ENCODE peak calls at places on chromosomes 2 and 18, in six cellular contexts. One of them, this sample, is unnamed.
A peak's percentile ranks its signal among the peaks of the same experiment; 100 is the strongest.

GRCh38 chr2:31381601-31382000 is 32.9 kb downstream of the XDH start:
- DNase-seq in heart left ventricle: no peak
- DNase-seq in iPS DF 6.9: no peak
- DNase-seq in tibial artery: no peak
- DNase-seq in left ventricle myocardium inferior: no peak
- DNase-seq in cardiac muscle cell: no peak
- DNase-seq in this sample: no peak

GRCh38 chr2:108963057-108963456 is 26.0 kb downstream of the EDAR start:
- DNase-seq in heart left ventricle: no peak
- DNase-seq in iPS DF 6.9: no peak
- DNase-seq in tibial artery: no peak
- DNase-seq in left ventricle myocardium inferior: no peak
- DNase-seq in cardiac muscle cell: no peak
- DNase-seq in this sample: no peak

GRCh38 chr18:79426376-79427300 is 30.9 kb downstream of the NFATC1 start:
- DNase-seq in heart left ventricle: peak; percentile 51
- DNase-seq in iPS DF 6.9: no peak
- DNase-seq in tibial artery: no peak
- DNase-seq in left ventricle myocardium inferior: no peak
- DNase-seq in cardiac muscle cell: no peak
- DNase-seq in this sample: no peak

GRCh38 chr2:202831241-202831997 is 40.1 kb downstream of the ICA1L start:
- DNase-seq in heart left ventricle: no peak
- DNase-seq in iPS DF 6.9: peak; percentile 25
- DNase-seq in tibial artery: peak; percentile 34
- DNase-seq in left ventricle myocardium inferior: no peak
- DNase-seq in cardiac muscle cell: peak; percentile 79
- DNase-seq in this sample: peak; percentile 8

GRCh38 chr2:181070119-181070833 is 89.9 kb downstream of the UBE2E3 start:
- DNase-seq in heart left ventricle: no peak
- DNase-seq in iPS DF 6.9: no peak
- DNase-seq in tibial artery: no peak
- DNase-seq in left ventricle myocardium inferior: no peak
- DNase-seq in cardiac muscle cell: peak; percentile 61
- DNase-seq in this sample: no peak

GRCh38 chr2:174778479-174778962 is 14.2 kb upstream of the CHRNA1 start:
- DNase-seq in heart left ventricle: peak; percentile 70
- DNase-seq in iPS DF 6.9: no peak
- DNase-seq in tibial artery: peak; percentile 29
- DNase-seq in left ventricle myocardium inferior: peak; percentile 28
- DNase-seq in cardiac muscle cell: peak; percentile 99
- DNase-seq in this sample: peak; percentile 67

GRCh38 chr2:224584768-224585204 is 377 bp downstream of the CUL3 start:
- DNase-seq in heart left ventricle: peak; percentile 80
- DNase-seq in iPS DF 6.9: no peak
- DNase-seq in tibial artery: peak; percentile 30
- DNase-seq in left ventricle myocardium inferior: peak; percentile 55
- DNase-seq in cardiac muscle cell: peak; percentile 48
- DNase-seq in this sample: peak; percentile 37

GRCh38 chr2:647003-647560 is 30.1 kb downstream of the TMEM18 start:
- DNase-seq in heart left ventricle: no peak
- DNase-seq in iPS DF 6.9: no peak
- DNase-seq in tibial artery: no peak
- DNase-seq in left ventricle myocardium inferior: no peak
- DNase-seq in cardiac muscle cell: no peak
- DNase-seq in this sample: no peak

GRCh38 chr2:239523944-239524310 is 123.1 kb upstream of the HDAC4 start:
- DNase-seq in heart left ventricle: no peak
- DNase-seq in iPS DF 6.9: no peak
- DNase-seq in tibial artery: no peak
- DNase-seq in left ventricle myocardium inferior: no peak
- DNase-seq in cardiac muscle cell: no peak
- DNase-seq in this sample: no peak

GRCh38 chr18:67001052-67001451 is 397.2 kb upstream of the CDH19 start:
- DNase-seq in heart left ventricle: no peak
- DNase-seq in iPS DF 6.9: no peak
- DNase-seq in tibial artery: no peak
- DNase-seq in left ventricle myocardium inferior: no peak
- DNase-seq in cardiac muscle cell: no peak
- DNase-seq in this sample: no peak

GRCh38 chr2:30422437-30422805 is 24.6 kb upstream of the LCLAT1 start:
- DNase-seq in heart left ventricle: no peak
- DNase-seq in iPS DF 6.9: no peak
- DNase-seq in tibial artery: peak; percentile 31
- DNase-seq in left ventricle myocardium inferior: peak; percentile 29
- DNase-seq in cardiac muscle cell: peak; percentile 56
- DNase-seq in this sample: peak; percentile 27

GRCh38 chr2:205682239-205683021 is at the start of gene NRP2:
- DNase-seq in heart left ventricle: peak; percentile 90
- DNase-seq in iPS DF 6.9: no peak
- DNase-seq in tibial artery: peak; percentile 84
- DNase-seq in left ventricle myocardium inferior: peak; percentile 79
- DNase-seq in cardiac muscle cell: peak; percentile 91
- DNase-seq in this sample: peak; percentile 11

GRCh38 chr2:12486205-12487118 is 230.3 kb upstream of the TRIB2 start:
- DNase-seq in heart left ventricle: no peak
- DNase-seq in iPS DF 6.9: no peak
- DNase-seq in tibial artery: no peak
- DNase-seq in left ventricle myocardium inferior: no peak
- DNase-seq in cardiac muscle cell: no peak
- DNase-seq in this sample: no peak

GRCh38 chr2:2238726-2239269 is 92.3 kb downstream of the MYT1L start:
- DNase-seq in heart left ventricle: no peak
- DNase-seq in iPS DF 6.9: no peak
- DNase-seq in tibial artery: no peak
- DNase-seq in left ventricle myocardium inferior: no peak
- DNase-seq in cardiac muscle cell: no peak
- DNase-seq in this sample: no peak

GRCh38 chr2:201320257-201320656 is 36.9 kb downstream of the FLACC1 start:
- DNase-seq in heart left ventricle: no peak
- DNase-seq in iPS DF 6.9: no peak
- DNase-seq in tibial artery: no peak
- DNase-seq in left ventricle myocardium inferior: no peak
- DNase-seq in cardiac muscle cell: no peak
- DNase-seq in this sample: no peak

GRCh38 chr2:120236791-120237190 is 13.6 kb upstream of the TMEM185B start:
- DNase-seq in heart left ventricle: no peak
- DNase-seq in iPS DF 6.9: no peak
- DNase-seq in tibial artery: no peak
- DNase-seq in left ventricle myocardium inferior: no peak
- DNase-seq in cardiac muscle cell: no peak
- DNase-seq in this sample: no peak

GRCh38 chr2:28321426-28321825 is 71.2 kb upstream of the FOSL2 start:
- DNase-seq in heart left ventricle: no peak
- DNase-seq in iPS DF 6.9: no peak
- DNase-seq in tibial artery: no peak
- DNase-seq in left ventricle myocardium inferior: no peak
- DNase-seq in cardiac muscle cell: no peak
- DNase-seq in this sample: no peak

GRCh38 chr2:161992526-161992925 is 81.5 kb downstream of the DPP4 start:
- DNase-seq in heart left ventricle: no peak
- DNase-seq in iPS DF 6.9: no peak
- DNase-seq in tibial artery: no peak
- DNase-seq in left ventricle myocardium inferior: no peak
- DNase-seq in cardiac muscle cell: no peak
- DNase-seq in this sample: peak; percentile 6

GRCh38 chr2:12990523-12990922 is 273.8 kb downstream of the TRIB2 start:
- DNase-seq in heart left ventricle: no peak
- DNase-seq in iPS DF 6.9: no peak
- DNase-seq in tibial artery: no peak
- DNase-seq in left ventricle myocardium inferior: no peak
- DNase-seq in cardiac muscle cell: no peak
- DNase-seq in this sample: no peak

GRCh38 chr2:26615336-26616031 is 25.7 kb downstream of the CIB4 start:
- DNase-seq in heart left ventricle: peak; percentile 43
- DNase-seq in iPS DF 6.9: peak; percentile 37
- DNase-seq in tibial artery: no peak
- DNase-seq in left ventricle myocardium inferior: no peak
- DNase-seq in cardiac muscle cell: no peak
- DNase-seq in this sample: no peak

GRCh38 chr2:175605599-175605988 is 396.5 kb downstream of the LNPK start:
- DNase-seq in heart left ventricle: no peak
- DNase-seq in iPS DF 6.9: no peak
- DNase-seq in tibial artery: no peak
- DNase-seq in left ventricle myocardium inferior: no peak
- DNase-seq in cardiac muscle cell: no peak
- DNase-seq in this sample: no peak

GRCh38 chr2:166424841-166425240 is 49.1 kb upstream of the SCN9A start:
- DNase-seq in heart left ventricle: no peak
- DNase-seq in iPS DF 6.9: no peak
- DNase-seq in tibial artery: no peak
- DNase-seq in left ventricle myocardium inferior: no peak
- DNase-seq in cardiac muscle cell: no peak
- DNase-seq in this sample: no peak

GRCh38 chr2:205511666-205512065 is 170.6 kb upstream of the NRP2 start:
- DNase-seq in heart left ventricle: no peak
- DNase-seq in iPS DF 6.9: no peak
- DNase-seq in tibial artery: no peak
- DNase-seq in left ventricle myocardium inferior: no peak
- DNase-seq in cardiac muscle cell: no peak
- DNase-seq in this sample: no peak

GRCh38 chr2:148909114-148909513 is 34.1 kb downstream of the KIF5C start:
- DNase-seq in heart left ventricle: no peak
- DNase-seq in iPS DF 6.9: no peak
- DNase-seq in tibial artery: no peak
- DNase-seq in left ventricle myocardium inferior: no peak
- DNase-seq in cardiac muscle cell: peak; percentile 6
- DNase-seq in this sample: no peak

GRCh38 chr2:214244847-214245246 is 166.0 kb upstream of the VWC2L start:
- DNase-seq in heart left ventricle: no peak
- DNase-seq in iPS DF 6.9: no peak
- DNase-seq in tibial artery: no peak
- DNase-seq in left ventricle myocardium inferior: no peak
- DNase-seq in cardiac muscle cell: no peak
- DNase-seq in this sample: no peak

DNA sequence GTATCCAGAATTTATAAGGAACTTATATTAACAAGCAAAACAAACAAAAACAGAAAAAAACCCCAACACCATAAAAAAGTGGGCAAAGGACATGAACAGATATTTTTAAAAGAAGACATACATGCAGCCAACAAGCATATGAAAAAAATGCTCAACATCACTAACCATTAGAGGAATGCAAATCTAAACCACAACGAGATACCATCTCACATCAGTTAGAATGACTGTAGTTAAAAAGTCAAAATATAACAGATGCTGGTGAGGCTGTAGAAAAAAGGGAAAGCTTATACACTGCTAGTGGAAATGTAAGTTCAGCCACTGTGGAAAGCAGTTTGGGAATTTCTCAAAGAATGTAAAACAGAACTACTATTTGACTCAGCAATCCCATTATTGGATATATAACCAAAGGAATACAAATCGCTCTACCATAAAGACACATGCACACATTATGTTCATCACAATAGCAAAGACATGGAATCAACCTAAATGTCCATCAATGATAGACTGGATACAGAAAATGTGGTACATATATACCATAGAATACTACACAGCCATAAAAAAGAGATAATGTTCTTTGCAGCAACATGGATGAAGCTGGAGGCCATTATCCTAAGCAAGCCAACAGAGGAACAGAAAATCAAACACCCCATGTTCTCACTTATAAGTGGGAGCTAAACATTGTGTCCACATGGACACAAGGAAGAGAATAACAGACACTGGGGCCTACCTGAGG is 25.3 kb downstream of the PREPL start:
- DNase-seq in heart left ventricle: no peak
- DNase-seq in iPS DF 6.9: no peak
- DNase-seq in tibial artery: no peak
- DNase-seq in left ventricle myocardium inferior: no peak
- DNase-seq in cardiac muscle cell: peak; percentile 24
- DNase-seq in this sample: no peak
- H3K36me3 ChIP-seq in heart left ventricle: peaks cover 78% of the 10 kb centered on the region
- H3K36me3 ChIP-seq in iPS DF 6.9: peaks cover 3% of the 10 kb centered on the region
- H3K36me3 ChIP-seq in tibial artery: peaks cover 46% of the 10 kb centered on the region
- H3K36me3 ChIP-seq in left ventricle myocardium inferior: peaks cover 80% of the 10 kb centered on the region
- H3K36me3 ChIP-seq in cardiac muscle cell: peaks cover 32% of the 10 kb centered on the region
- H3K36me3 ChIP-seq in this sample: peaks cover 27% of the 10 kb centered on the region

GRCh38 chr2:151262629-151263028 is 966 bp upstream of the RBM43 start:
- DNase-seq in heart left ventricle: no peak
- DNase-seq in iPS DF 6.9: no peak
- DNase-seq in tibial artery: no peak
- DNase-seq in left ventricle myocardium inferior: no peak
- DNase-seq in cardiac muscle cell: no peak
- DNase-seq in this sample: no peak
- H3K4me3 ChIP-seq in heart left ventricle: no peak overlapping the region
- H3K4me3 ChIP-seq in iPS DF 6.9: no peak overlapping the region
- H3K4me3 ChIP-seq in tibial artery: no peak overlapping the region
- H3K4me3 ChIP-seq in left ventricle myocardium inferior: no peak overlapping the region
- H3K4me3 ChIP-seq in cardiac muscle cell: no peak overlapping the region
- H3K4me3 ChIP-seq in this sample: no peak overlapping the region

GRCh38 chr18:36314098-36314497 is 16.6 kb downstream of the FHOD3 start:
- DNase-seq in heart left ventricle: no peak
- DNase-seq in iPS DF 6.9: no peak
- DNase-seq in tibial artery: peak; percentile 57
- DNase-seq in left ventricle myocardium inferior: no peak
- DNase-seq in cardiac muscle cell: peak; percentile 85
- DNase-seq in this sample: no peak

GRCh38 chr18:36316246-36316645 is 18.7 kb downstream of the FHOD3 start:
- DNase-seq in heart left ventricle: no peak
- DNase-seq in iPS DF 6.9: no peak
- DNase-seq in tibial artery: no peak
- DNase-seq in left ventricle myocardium inferior: no peak
- DNase-seq in cardiac muscle cell: no peak
- DNase-seq in this sample: no peak

GRCh38 chr18:36315736-36316135 is 18.2 kb downstream of the FHOD3 start:
- DNase-seq in heart left ventricle: no peak
- DNase-seq in iPS DF 6.9: no peak
- DNase-seq in tibial artery: no peak
- DNase-seq in left ventricle myocardium inferior: no peak
- DNase-seq in cardiac muscle cell: peak; percentile 57
- DNase-seq in this sample: no peak

GRCh38 chr18:36312806-36313395 is 15.4 kb downstream of the FHOD3 start:
- DNase-seq in heart left ventricle: no peak
- DNase-seq in iPS DF 6.9: no peak
- DNase-seq in tibial artery: no peak
- DNase-seq in left ventricle myocardium inferior: no peak
- DNase-seq in cardiac muscle cell: peak; percentile 80
- DNase-seq in this sample: no peak

DNA sequence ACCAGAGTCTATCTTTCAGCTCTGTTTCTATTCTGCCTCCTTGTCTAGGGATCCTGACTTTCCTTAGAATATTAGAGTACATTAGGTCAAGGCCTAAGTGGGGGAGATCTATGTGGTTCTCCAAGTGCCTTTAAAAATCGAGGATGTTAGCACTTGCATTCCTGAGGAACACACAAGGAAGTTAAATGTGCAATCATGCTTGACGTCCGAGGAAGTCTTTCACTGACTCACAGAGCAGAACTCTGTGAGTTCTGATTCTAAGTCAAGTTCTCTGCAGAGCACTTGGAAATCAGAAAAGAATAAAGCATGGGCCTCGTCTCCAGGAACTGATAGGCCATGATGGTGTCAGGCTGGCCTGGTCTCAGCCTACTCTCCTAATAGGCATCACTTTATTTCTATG is 17.2 kb downstream of the FHOD3 start:
- DNase-seq in heart left ventricle: no peak
- DNase-seq in iPS DF 6.9: no peak
- DNase-seq in tibial artery: no peak
- DNase-seq in left ventricle myocardium inferior: no peak
- DNase-seq in cardiac muscle cell: peak; percentile 95
- DNase-seq in this sample: no peak
- H3K27ac ChIP-seq in heart left ventricle: no peak overlapping the region
- H3K27ac ChIP-seq in iPS DF 6.9: no peak overlapping the region
- H3K27ac ChIP-seq in tibial artery: peak overlapping the region; percentile 33
- H3K27ac ChIP-seq in left ventricle myocardium inferior: peak overlapping the region; percentile 70
- H3K27ac ChIP-seq in cardiac muscle cell: peak overlapping the region; percentile 61
- H3K27ac ChIP-seq in this sample: no peak overlapping the region

GRCh38 chr2:198321522-198322088 is 517.2 kb downstream of the PLCL1 start:
- DNase-seq in heart left ventricle: no peak
- DNase-seq in iPS DF 6.9: no peak
- DNase-seq in tibial artery: no peak
- DNase-seq in left ventricle myocardium inferior: no peak
- DNase-seq in cardiac muscle cell: peak; percentile 14
- DNase-seq in this sample: no peak
- H3K36me3 ChIP-seq in heart left ventricle: no peaks in the 10 kb centered on the region
- H3K36me3 ChIP-seq in iPS DF 6.9: no peaks in the 10 kb centered on the region
- H3K36me3 ChIP-seq in tibial artery: no peaks in the 10 kb centered on the region
- H3K36me3 ChIP-seq in left ventricle myocardium inferior: no peaks in the 10 kb centered on the region
- H3K36me3 ChIP-seq in cardiac muscle cell: no peaks in the 10 kb centered on the region
- H3K36me3 ChIP-seq in this sample: no peaks in the 10 kb centered on the region

This sample was measured in effector memory CD4-positive, alpha-beta T cell.